ENCODE peak calls at places on chromosome 10, in seven cellular contexts. One of them, this sample, is unnamed.

GRCh38 chr10:104348601-104349000 is 5.0 kb upstream of the CFAP58 start:
- DNase-seq in PC-3: no peak
- DNase-seq in A673: no peak
- DNase-seq in dorsolateral prefrontal cortex: no peak
- DNase-seq in neural crest cell: no peak
- DNase-seq in astrocyte: no peak
- DNase-seq in fibroblast of lung: no peak
- DNase-seq in this sample: no peak

GRCh38 chr10:77478248-77478963 is 159.2 kb downstream of the KCNMA1 start:
- DNase-seq in A673: no peak
- DNase-seq in astrocyte: peak
- DNase-seq in PC-3: peak
- DNase-seq in fibroblast of lung: peak
- DNase-seq in dorsolateral prefrontal cortex: peak
- DNase-seq in neural crest cell: no peak
- DNase-seq in this sample: no peak

GRCh38 chr10:43854042-43854441 is 205.4 kb upstream of the ZNF32 start:
- DNase-seq in PC-3: peak
- DNase-seq in fibroblast of lung: peak
- DNase-seq in A673: peak
- DNase-seq in neural crest cell: no peak
- DNase-seq in astrocyte: peak
- DNase-seq in dorsolateral prefrontal cortex: no peak
- DNase-seq in this sample: peak

GRCh38 chr10:5036511-5036910 is 32.9 kb upstream of the AKR1C2 start:
- DNase-seq in A673: peak
- DNase-seq in fibroblast of lung: no peak
- DNase-seq in astrocyte: no peak
- DNase-seq in dorsolateral prefrontal cortex: no peak
- DNase-seq in neural crest cell: no peak
- DNase-seq in PC-3: no peak
- DNase-seq in this sample: no peak

GRCh38 chr10:61481597-61481996 is 28.4 kb upstream of the TMEM26 start:
- DNase-seq in fibroblast of lung: no peak
- DNase-seq in A673: no peak
- DNase-seq in astrocyte: no peak
- DNase-seq in PC-3: no peak
- DNase-seq in dorsolateral prefrontal cortex: no peak
- DNase-seq in neural crest cell: no peak
- DNase-seq in this sample: no peak

GRCh38 chr10:118033905-118034304 is 12.8 kb downstream of the RAB11FIP2 start:
- DNase-seq in dorsolateral prefrontal cortex: no peak
- DNase-seq in fibroblast of lung: no peak
- DNase-seq in PC-3: no peak
- DNase-seq in neural crest cell: no peak
- DNase-seq in A673: no peak
- DNase-seq in astrocyte: no peak
- DNase-seq in this sample: no peak

GRCh38 chr10:83954193-83954794 is 185.0 kb upstream of the GHITM start:
- DNase-seq in dorsolateral prefrontal cortex: no peak
- DNase-seq in astrocyte: no peak
- DNase-seq in fibroblast of lung: no peak
- DNase-seq in neural crest cell: no peak
- DNase-seq in A673: no peak
- DNase-seq in PC-3: no peak
- DNase-seq in this sample: no peak

GRCh38 chr10:70494966-70495365 is 16.4 kb downstream of the PALD1 start:
- DNase-seq in neural crest cell: no peak
- DNase-seq in fibroblast of lung: no peak
- DNase-seq in A673: no peak
- DNase-seq in PC-3: no peak
- DNase-seq in astrocyte: no peak
- DNase-seq in dorsolateral prefrontal cortex: peak
- DNase-seq in this sample: no peak

GRCh38 chr10:102435529-102436233 is 3.3 kb upstream of the CUEDC2 start:
- DNase-seq in PC-3: no peak
- DNase-seq in fibroblast of lung: no peak
- DNase-seq in neural crest cell: no peak
- DNase-seq in astrocyte: no peak
- DNase-seq in dorsolateral prefrontal cortex: no peak
- DNase-seq in A673: peak
- DNase-seq in this sample: no peak

GRCh38 chr10:123857616-123858015 is 34.0 kb downstream of the CPXM2 start:
- DNase-seq in PC-3: no peak
- DNase-seq in A673: no peak
- DNase-seq in astrocyte: no peak
- DNase-seq in neural crest cell: no peak
- DNase-seq in fibroblast of lung: no peak
- DNase-seq in dorsolateral prefrontal cortex: no peak
- DNase-seq in this sample: no peak

GRCh38 chr10:13775786-13776780 is 189.3 kb downstream of the PRPF18 start:
- DNase-seq in PC-3: peak
- DNase-seq in neural crest cell: no peak
- DNase-seq in dorsolateral prefrontal cortex: no peak
- DNase-seq in A673: no peak
- DNase-seq in fibroblast of lung: peak
- DNase-seq in astrocyte: peak
- DNase-seq in this sample: peak

GRCh38 chr10:104824378-104825006 is 183.4 kb downstream of the SORCS3 start:
- DNase-seq in astrocyte: peak
- DNase-seq in dorsolateral prefrontal cortex: no peak
- DNase-seq in fibroblast of lung: peak
- DNase-seq in neural crest cell: peak
- DNase-seq in PC-3: peak
- DNase-seq in A673: peak
- DNase-seq in this sample: peak

GRCh38 chr10:48940958-48941357 is 1.3 kb upstream of the LRRC18 start:
- DNase-seq in A673: no peak
- DNase-seq in astrocyte: no peak
- DNase-seq in dorsolateral prefrontal cortex: no peak
- DNase-seq in PC-3: no peak
- DNase-seq in fibroblast of lung: no peak
- DNase-seq in neural crest cell: no peak
- DNase-seq in this sample: no peak

GRCh38 chr10:120573355-120573754 is 116.3 kb downstream of the PLPP4 start:
- DNase-seq in astrocyte: no peak
- DNase-seq in PC-3: no peak
- DNase-seq in dorsolateral prefrontal cortex: no peak
- DNase-seq in neural crest cell: no peak
- DNase-seq in A673: no peak
- DNase-seq in fibroblast of lung: no peak
- DNase-seq in this sample: peak

GRCh38 chr10:13520194-13520593 is 8.6 kb downstream of the BEND7 start:
- DNase-seq in PC-3: no peak
- DNase-seq in neural crest cell: no peak
- DNase-seq in A673: no peak
- DNase-seq in astrocyte: no peak
- DNase-seq in fibroblast of lung: no peak
- DNase-seq in dorsolateral prefrontal cortex: no peak
- DNase-seq in this sample: no peak

GRCh38 chr10:73653701-73654100 is 2.1 kb downstream of the SYNPO2L start:
- DNase-seq in A673: peak
- DNase-seq in fibroblast of lung: no peak
- DNase-seq in astrocyte: no peak
- DNase-seq in neural crest cell: no peak
- DNase-seq in PC-3: peak
- DNase-seq in dorsolateral prefrontal cortex: no peak
- DNase-seq in this sample: peak

GRCh38 chr10:87706731-87707130 is 47.1 kb downstream of the PAPSS2 start:
- DNase-seq in neural crest cell: no peak
- DNase-seq in dorsolateral prefrontal cortex: no peak
- DNase-seq in astrocyte: peak
- DNase-seq in PC-3: peak
- DNase-seq in A673: no peak
- DNase-seq in fibroblast of lung: peak
- DNase-seq in this sample: no peak

GRCh38 chr10:87702260-87702972 is 42.7 kb downstream of the PAPSS2 start:
- DNase-seq in A673: no peak
- DNase-seq in neural crest cell: no peak
- DNase-seq in dorsolateral prefrontal cortex: no peak
- DNase-seq in PC-3: no peak
- DNase-seq in astrocyte: no peak
- DNase-seq in fibroblast of lung: no peak
- DNase-seq in this sample: no peak

GRCh38 chr10:87705339-87705738 is 45.7 kb downstream of the PAPSS2 start:
- DNase-seq in A673: no peak
- DNase-seq in neural crest cell: no peak
- DNase-seq in dorsolateral prefrontal cortex: no peak
- DNase-seq in astrocyte: peak
- DNase-seq in PC-3: peak
- DNase-seq in fibroblast of lung: peak
- DNase-seq in this sample: peak

GRCh38 chr10:87702973-87703294 is 43.3 kb downstream of the PAPSS2 start:
- DNase-seq in A673: no peak
- DNase-seq in dorsolateral prefrontal cortex: no peak
- DNase-seq in PC-3: no peak
- DNase-seq in neural crest cell: no peak
- DNase-seq in fibroblast of lung: no peak
- DNase-seq in astrocyte: no peak
- DNase-seq in this sample: no peak

GRCh38 chr10:87707254-87707653 is 47.6 kb downstream of the PAPSS2 start:
- DNase-seq in fibroblast of lung: no peak
- DNase-seq in neural crest cell: no peak
- DNase-seq in PC-3: no peak
- DNase-seq in A673: no peak
- DNase-seq in dorsolateral prefrontal cortex: no peak
- DNase-seq in astrocyte: no peak
- DNase-seq in this sample: no peak
- TF ChIP-seq CTCF in fibroblast of lung: no peak
- TF ChIP-seq CTCF in neural crest cell: no peak
- TF ChIP-seq CTCF in PC-3: no peak
- TF ChIP-seq CTCF in A673: no peak
- TF ChIP-seq CTCF in dorsolateral prefrontal cortex: no peak
- TF ChIP-seq CTCF in astrocyte: no peak
- TF ChIP-seq CTCF in this sample: no peak

GRCh38 chr10:17379151-17379690 is 75.2 kb downstream of the ST8SIA6 start:
- DNase-seq in PC-3: no peak
- DNase-seq in fibroblast of lung: no peak
- DNase-seq in A673: no peak
- DNase-seq in dorsolateral prefrontal cortex: no peak
- DNase-seq in neural crest cell: no peak
- DNase-seq in astrocyte: no peak
- DNase-seq in this sample: no peak

GRCh38 chr10:17380888-17381287 is 73.5 kb downstream of the ST8SIA6 start:
- DNase-seq in PC-3: no peak
- DNase-seq in A673: no peak
- DNase-seq in neural crest cell: no peak
- DNase-seq in dorsolateral prefrontal cortex: no peak
- DNase-seq in astrocyte: no peak
- DNase-seq in fibroblast of lung: no peak
- DNase-seq in this sample: no peak

GRCh38 chr10:17380016-17380415 is 74.4 kb downstream of the ST8SIA6 start:
- DNase-seq in dorsolateral prefrontal cortex: no peak
- DNase-seq in astrocyte: no peak
- DNase-seq in neural crest cell: no peak
- DNase-seq in PC-3: no peak
- DNase-seq in A673: no peak
- DNase-seq in fibroblast of lung: no peak
- DNase-seq in this sample: no peak

GRCh38 chr10:17381502-17382142 is 72.8 kb downstream of the ST8SIA6 start:
- DNase-seq in dorsolateral prefrontal cortex: no peak
- DNase-seq in fibroblast of lung: no peak
- DNase-seq in neural crest cell: no peak
- DNase-seq in astrocyte: no peak
- DNase-seq in PC-3: no peak
- DNase-seq in A673: no peak
- DNase-seq in this sample: peak

GRCh38 chr10:17375936-17376584 is 78.3 kb downstream of the ST8SIA6 start:
- DNase-seq in dorsolateral prefrontal cortex: no peak
- DNase-seq in neural crest cell: peak
- DNase-seq in fibroblast of lung: no peak
- DNase-seq in astrocyte: no peak
- DNase-seq in PC-3: no peak
- DNase-seq in A673: peak
- DNase-seq in this sample: peak
- TF ChIP-seq CTCF in dorsolateral prefrontal cortex: no peak
- TF ChIP-seq CTCF in neural crest cell: peak
- TF ChIP-seq CTCF in fibroblast of lung: peak
- TF ChIP-seq CTCF in astrocyte: peak
- TF ChIP-seq CTCF in PC-3: peak
- TF ChIP-seq CTCF in A673: peak
- TF ChIP-seq CTCF in this sample: peak

DNA sequence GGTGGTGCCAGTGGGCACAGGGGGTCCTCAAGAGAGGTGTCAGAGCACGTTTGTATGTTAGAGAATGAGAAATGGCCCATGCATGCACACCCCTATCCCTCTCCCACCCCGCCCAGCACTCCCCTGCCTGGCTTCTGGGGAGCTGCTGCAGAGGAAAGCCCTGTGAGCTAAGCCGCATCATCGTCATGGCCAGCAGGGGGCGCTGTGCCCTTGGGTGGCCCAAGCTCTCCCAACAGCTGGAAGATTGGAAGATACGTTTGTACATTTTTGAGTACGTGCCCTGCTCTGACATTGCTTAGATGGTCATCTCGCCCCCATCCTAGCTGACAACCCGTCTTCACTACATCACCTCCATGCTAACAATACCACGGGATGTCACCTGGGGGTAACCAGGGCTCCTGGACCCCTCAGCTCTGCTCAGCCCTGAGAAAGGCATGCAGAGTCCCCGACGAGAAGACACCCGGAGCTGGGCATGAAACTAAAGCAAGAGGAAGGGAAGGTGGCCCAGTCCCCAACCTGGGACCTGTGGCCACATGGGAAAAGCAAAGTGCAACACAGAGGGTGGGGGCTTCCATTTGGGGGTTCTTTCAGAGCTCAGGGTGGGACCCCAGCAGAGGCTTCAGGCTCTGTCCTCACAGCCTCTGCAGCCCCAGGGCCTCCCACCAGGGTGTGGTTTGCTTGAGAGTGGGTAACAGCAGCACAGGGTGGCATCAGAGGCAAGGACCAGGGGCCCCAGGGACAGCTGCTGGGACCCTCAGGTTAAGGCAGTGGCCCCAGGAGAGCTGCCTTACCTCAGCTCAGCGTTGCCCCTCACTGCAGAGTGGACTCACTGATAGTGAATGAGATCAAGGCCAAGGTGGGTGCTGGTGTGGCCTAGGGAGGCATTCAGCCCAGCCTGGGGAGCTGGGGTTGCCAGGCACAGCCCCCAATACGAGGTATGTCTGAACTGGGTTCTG is 136.6 kb downstream of the PTPN20 start:
- DNase-seq in neural crest cell: peak
- DNase-seq in A673: peak
- DNase-seq in fibroblast of lung: peak
- DNase-seq in astrocyte: peak
- DNase-seq in PC-3: peak
- DNase-seq in dorsolateral prefrontal cortex: peak
- DNase-seq in this sample: peak
- TF ChIP-seq CTCF in neural crest cell: peak
- TF ChIP-seq CTCF in A673: peak
- TF ChIP-seq CTCF in fibroblast of lung: peak
- TF ChIP-seq CTCF in astrocyte: peak
- TF ChIP-seq CTCF in PC-3: peak
- TF ChIP-seq CTCF in dorsolateral prefrontal cortex: peak
- TF ChIP-seq CTCF in this sample: peak

DNA sequence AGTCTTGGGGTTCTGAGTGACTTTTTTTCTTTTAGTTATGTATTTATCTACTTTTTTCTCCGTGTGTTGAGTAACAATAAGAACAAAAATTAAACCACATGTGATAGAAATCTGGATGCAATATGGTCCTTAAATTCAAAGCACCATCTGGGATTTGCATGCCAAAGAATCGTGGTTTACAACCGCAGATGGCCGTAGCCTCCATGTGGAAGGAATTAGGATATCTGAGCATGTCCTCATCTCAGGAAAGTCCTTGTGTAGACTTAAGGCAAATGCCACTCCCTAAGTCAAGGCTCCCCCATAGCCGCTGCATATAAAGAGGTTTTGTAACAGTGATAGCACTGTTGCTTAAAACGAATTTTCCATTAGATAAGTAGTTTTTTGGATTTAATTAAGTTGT is 304.0 kb downstream of the ZEB1 start:
- DNase-seq in neural crest cell: no peak
- DNase-seq in A673: no peak
- DNase-seq in dorsolateral prefrontal cortex: no peak
- DNase-seq in fibroblast of lung: peak
- DNase-seq in astrocyte: peak
- DNase-seq in PC-3: no peak
- DNase-seq in this sample: no peak
- TF ChIP-seq CTCF in neural crest cell: no peak
- TF ChIP-seq CTCF in A673: no peak
- TF ChIP-seq CTCF in dorsolateral prefrontal cortex: no peak
- TF ChIP-seq CTCF in fibroblast of lung: peak
- TF ChIP-seq CTCF in astrocyte: no peak
- TF ChIP-seq CTCF in PC-3: no peak
- TF ChIP-seq CTCF in this sample: no peak

This sample was measured in MCF 10A.